ENCODE peak calls at places on chromosomes 12 and 14, in six cellular contexts. Y, V, R, O, I and N are unnamed samples.

GRCh38 chr14:104638190-104638589 is 33.6 kb upstream of the TMEM179 start:
- DNase-seq in Y (no peak), V (no peak), R (no peak), O (no peak), I (no peak), N (no peak)

GRCh38 chr14:94388027-94388895 is at the start of gene SERPINA1:
- DNase-seq in Y (no peak), V (no peak), R (no peak), O (no peak), I (no peak), N (no peak)

GRCh38 chr12:44709166-44709565 is 166.9 kb downstream of the NELL2 start:
- DNase-seq in Y (no peak), V (no peak), R (no peak), O (no peak), I (no peak), N (no peak)

GRCh38 chr12:1910468-1910867 is 8.0 kb downstream of the CACNA2D4 start:
- DNase-seq in Y (no peak), V (no peak), R (no peak), O (no peak), I (no peak), N (no peak)

GRCh38 chr12:26188132-26188531 is 7.2 kb upstream of the SSPN start:
- DNase-seq in Y (no peak), V (no peak), R (no peak), O (no peak), I (no peak), N (no peak)

GRCh38 chr12:26374934-26375333 is 179.6 kb downstream of the SSPN start:
- DNase-seq in Y (no peak), V (no peak), R (no peak), O (no peak), I (no peak), N (no peak)

GRCh38 chr14:52417139-52417538 is 103.0 kb downstream of the PTGER2 start:
- DNase-seq in Y (no peak), V (no peak), R (no peak), O (no peak), I (no peak), N (no peak)

GRCh38 chr14:94330857-94331256 is 7.7 kb upstream of the SERPINA6 start:
- DNase-seq in Y (no peak), V (no peak), R (no peak), O (no peak), I (no peak), N (no peak)

GRCh38 chr12:20220339-20220738 is 148.0 kb upstream of the PDE3A start:
- DNase-seq in Y (no peak), V (no peak), R (no peak), O (peak; percentile 22), I (no peak), N (no peak)

GRCh38 chr14:67514650-67515385 is 18.3 kb upstream of the PLEKHH1 start:
- DNase-seq in Y (no peak), V (peak; percentile 75), R (peak; percentile 28), O (peak; percentile 66), I (peak; percentile 34), N (peak; percentile 50)

GRCh38 chr12:127162902-127163301 is 1104.1 kb upstream of the TMEM132C start:
- DNase-seq in Y (peak; percentile 46), V (no peak), R (no peak), O (no peak), I (no peak), N (no peak)

GRCh38 chr14:61498303-61498702 is 176.9 kb downstream of the PRKCH start:
- DNase-seq in Y (no peak), V (no peak), R (no peak), O (no peak), I (no peak), N (no peak)

GRCh38 chr12:99959549-99960170 is 25.1 kb downstream of the ANKS1B start:
- DNase-seq in Y (no peak), V (no peak), R (no peak), O (no peak), I (no peak), N (no peak)

GRCh38 chr14:31263485-31264133 is 56.0 kb upstream of the HECTD1 start:
- DNase-seq in Y (peak; percentile 79), V (no peak), R (no peak), O (peak; percentile 5), I (peak; percentile 41), N (peak; percentile 44)

GRCh38 chr14:40280652-40281051 is 848.4 kb upstream of the FBXO33 start:
- DNase-seq in Y (no peak), V (no peak), R (no peak), O (no peak), I (no peak), N (no peak)

GRCh38 chr14:75254901-75255300 is 23.7 kb upstream of the FOS start:
- DNase-seq in Y (no peak), V (peak; percentile 64), R (no peak), O (peak; percentile 63), I (no peak), N (no peak)